ENCODE peak calls at places on chromosomes 13 and 19, in ten cellular contexts. W is fibroblast of lung, E is tibial nerve, K is AG04450, B is fibroblast of mammary gland, G is AG10803, D is HFF-Myc, A is cardiac fibroblast, T is heart left ventricle, S is ovary. Q is an unnamed sample.

GRCh38 chr19:18668252-18668631 is 15.2 kb upstream of the CRTC1 start:
- DNase-seq in B (no peak), S (no peak), E (no peak), W (no peak), D (no peak), T (no peak), K (no peak), G (no peak), A (no peak), Q (no peak)

GRCh38 chr13:95569966-95570365 is 17.4 kb downstream of the CLDN10 start:
- DNase-seq in A (no peak), T (no peak), E (no peak), S (no peak), D (no peak), W (no peak), K (no peak), B (no peak), G (no peak), Q (no peak)

GRCh38 chr13:75364131-75364713 is 117.7 kb downstream of the TBC1D4 start:
- DNase-seq in W (no peak), E (no peak), A (peak), G (no peak), S (no peak), K (no peak), B (no peak), D (no peak), T (no peak), Q (no peak)

GRCh38 chr19:2964874-2965273 is 12.5 kb upstream of the TLE6 start:
- DNase-seq in T (no peak), G (no peak), S (no peak), W (no peak), E (no peak), B (no peak), K (no peak), A (no peak), D (no peak), Q (no peak)

GRCh38 chr13:91346062-91346461 is 1.4 kb upstream of the MIR17HG start:
- DNase-seq in E (no peak), D (no peak), W (no peak), B (no peak), S (no peak), A (no peak), K (no peak), G (no peak), T (no peak), Q (no peak)

GRCh38 chr13:26956532-26957142 is 196.1 kb upstream of the GPR12 start:
- DNase-seq in E (no peak), B (no peak), W (no peak), A (no peak), T (no peak), S (no peak), G (no peak), K (no peak), D (no peak), Q (no peak)

GRCh38 chr19:49421039-49421877 is 2.0 kb downstream of the PTH2 start:
- DNase-seq in A (peak), G (peak), D (no peak), B (peak), T (peak), S (no peak), E (peak), W (peak), K (no peak), Q (no peak)

GRCh38 chr13:18996221-18996620 is 185.4 kb downstream of the TUBA3C start:
- DNase-seq in S (no peak), D (no peak), K (no peak), E (no peak), G (no peak), W (no peak), B (no peak), A (no peak), T (no peak), Q (no peak)

GRCh38 chr19:54577334-54577733 is 3.7 kb downstream of the LILRA2 start:
- DNase-seq in G (no peak), A (no peak), E (no peak), S (no peak), T (no peak), D (no peak), K (no peak), W (no peak), B (no peak), Q (no peak)

GRCh38 chr13:39209731-39210633 is 171.7 kb downstream of the NHLRC3 start:
- DNase-seq in G (no peak), A (peak), S (no peak), K (no peak), E (no peak), B (peak), W (peak), T (no peak), D (no peak), Q (no peak)

GRCh38 chr19:47284324-47284899 is 9.7 kb downstream of the INAFM1 start:
- DNase-seq in K (peak), G (peak), T (no peak), D (peak), A (peak), B (peak), E (peak), S (no peak), W (peak), Q (no peak)

GRCh38 chr19:48780684-48781391 is 25.5 kb downstream of the FGF21 start:
- DNase-seq in B (peak), W (peak), A (peak), K (no peak), T (no peak), E (peak), G (peak), D (no peak), S (no peak), Q (no peak)

GRCh38 chr13:31540316-31540715 is 199.0 kb upstream of the RXFP2 start:
- DNase-seq in G (no peak), K (no peak), W (no peak), S (no peak), E (no peak), T (no peak), D (no peak), B (peak), A (peak), Q (no peak)

GRCh38 chr13:84662503-84662902 is 780.2 kb upstream of the SLITRK1 start:
- DNase-seq in W (no peak), E (no peak), D (no peak), G (no peak), T (no peak), S (no peak), B (no peak), K (no peak), A (no peak), Q (no peak)

GRCh38 chr19:48918801-48919247 is 14.7 kb upstream of the DHDH start:
- DNase-seq in W (no peak), S (no peak), E (no peak), D (no peak), A (no peak), K (no peak), B (no peak), T (no peak), G (no peak), Q (no peak)

GRCh38 chr19:46659151-46660007 is 1.6 kb downstream of the DACT3 start:
- DNase-seq in E (peak), B (no peak), K (no peak), G (peak), A (no peak), T (peak), S (peak), W (no peak), D (no peak), Q (no peak)

GRCh38 chr19:35708391-35708790 is 4.0 kb downstream of the ZBTB32 start:
- DNase-seq in A (no peak), S (no peak), W (no peak), T (no peak), G (no peak), B (no peak), K (no peak), D (no peak), E (no peak), Q (no peak)

GRCh38 chr19:21101511-21102242 is 19.7 kb downstream of the ZNF714 start:
- DNase-seq in W (no peak), K (no peak), A (peak), T (no peak), S (no peak), E (no peak), D (no peak), G (no peak), B (no peak), Q (no peak)

GRCh38 chr19:51735759-51736449 is 12.1 kb upstream of the HAS1 start:
- DNase-seq in K (no peak), W (peak), E (peak), T (peak), D (no peak), G (peak), S (no peak), B (peak), A (peak), Q (no peak)

GRCh38 chr19:50428768-50429463 is 3.8 kb upstream of the MYBPC2 start:
- DNase-seq in W (no peak), S (no peak), A (no peak), G (no peak), D (no peak), E (no peak), T (no peak), B (no peak), K (no peak), Q (no peak)

GRCh38 chr19:50425581-50425980 is 6.8 kb downstream of the SPIB start:
- DNase-seq in D (no peak), G (no peak), B (no peak), A (no peak), S (no peak), T (no peak), W (no peak), E (no peak), K (no peak), Q (no peak)

GRCh38 chr19:50430888-50431342 is 1.8 kb upstream of the MYBPC2 start:
- DNase-seq in S (no peak), K (no peak), T (no peak), W (no peak), A (no peak), E (no peak), B (no peak), D (no peak), G (no peak), Q (no peak)

GRCh38 chr19:50427318-50427925 is 5.3 kb upstream of the MYBPC2 start:
- DNase-seq in K (no peak), T (no peak), W (no peak), E (no peak), D (no peak), B (no peak), G (no peak), S (no peak), A (no peak), Q (no peak)

DNA sequence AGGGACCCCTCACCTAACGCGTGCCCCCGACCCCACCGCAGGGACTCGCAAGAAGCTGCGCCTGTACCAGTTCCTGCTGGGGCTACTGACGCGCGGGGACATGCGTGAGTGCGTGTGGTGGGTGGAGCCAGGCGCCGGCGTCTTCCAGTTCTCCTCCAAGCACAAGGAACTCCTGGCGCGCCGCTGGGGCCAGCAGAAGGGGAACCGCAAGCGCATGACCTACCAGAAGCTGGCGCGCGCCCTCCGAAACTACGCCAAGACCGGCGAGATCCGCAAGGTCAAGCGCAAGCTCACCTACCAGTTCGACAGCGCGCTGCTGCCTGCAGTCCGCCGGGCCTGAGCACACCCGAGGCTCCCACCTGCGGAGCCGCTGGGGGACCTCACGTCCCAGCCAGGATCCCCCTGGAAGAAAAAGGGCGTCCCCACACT is 4.7 kb upstream of the MYBPC2 start:
- DNase-seq in E (peak), K (peak), A (peak), T (peak), B (peak), S (peak), D (peak), W (peak), G (peak), Q (no peak)
- H3K4me3 ChIP-seq in E (peak), K (peak), A (peak), T (peak), B (peak), S (no peak), D (peak), W (peak), G (peak), Q (peak)

GRCh38 chr13:80336335-80336734 is 4.6 kb downstream of the SPRY2 start:
- DNase-seq in S (no peak), B (peak), T (no peak), D (no peak), K (no peak), G (peak), W (peak), A (peak), E (no peak), Q (no peak)

GRCh38 chr13:80337011-80337688 is 3.8 kb downstream of the SPRY2 start:
- DNase-seq in S (no peak), K (no peak), G (no peak), A (peak), E (no peak), W (peak), D (no peak), B (peak), T (no peak), Q (no peak)

GRCh38 chr13:80337706-80338105 is 3.2 kb downstream of the SPRY2 start:
- DNase-seq in T (no peak), W (peak), D (no peak), A (peak), K (no peak), B (peak), G (no peak), E (no peak), S (no peak), Q (no peak)

GRCh38 chr13:80338781-80339577 is 1.9 kb downstream of the SPRY2 start:
- DNase-seq in D (no peak), S (peak), B (peak), W (peak), G (peak), K (peak), T (peak), A (peak), E (peak), Q (peak)

GRCh38 chr13:80334582-80335260 is 6.2 kb downstream of the SPRY2 start:
- DNase-seq in A (peak), G (no peak), T (no peak), K (no peak), D (no peak), E (no peak), S (no peak), B (peak), W (peak), Q (no peak)
- TF ChIP-seq CTCF in A (peak), G (peak), T (no peak), K (no peak), D (no peak), E (peak), S (no peak), B (no peak), W (no peak), Q (no peak)

DNA sequence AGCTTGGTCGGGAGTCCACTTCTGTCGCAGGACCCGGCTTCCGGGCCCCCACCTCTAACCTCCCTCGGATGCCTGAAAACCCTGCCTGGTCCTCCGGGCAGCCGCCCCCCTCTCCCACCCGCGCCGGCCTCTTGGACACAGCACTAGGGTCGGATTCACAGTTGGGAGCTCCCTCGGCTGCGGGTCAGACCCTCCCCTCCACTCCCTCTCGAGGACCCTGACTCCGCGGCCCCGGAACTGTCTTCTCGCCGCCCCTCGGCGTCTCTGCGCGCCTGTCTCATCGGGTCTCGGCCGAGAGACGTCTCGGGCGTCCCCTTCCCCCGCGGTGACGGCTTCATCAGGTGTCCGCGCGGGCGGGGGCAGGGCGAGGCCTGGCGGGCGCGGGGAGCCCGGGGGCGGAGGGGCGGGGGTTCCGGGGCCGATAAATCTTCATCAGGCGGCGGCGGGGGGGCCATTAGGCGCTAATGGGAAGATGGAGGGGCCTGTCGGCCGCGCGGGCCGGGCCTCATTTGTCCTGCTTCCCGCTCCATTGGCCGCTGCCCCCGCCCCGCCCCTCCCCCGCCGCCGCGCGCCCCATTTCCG is 11.7 kb upstream of the ERFL start:
- DNase-seq in T (peak), E (no peak), D (no peak), G (no peak), A (no peak), W (no peak), S (no peak), B (no peak), K (no peak), Q (no peak)
- H3K4me3 ChIP-seq in T (peak), E (peak), D (peak), G (peak), A (peak), W (peak), S (peak), B (peak), K (peak), Q (peak)

GRCh38 chr19:7903244-7904073 is at the start of gene MAP2K7:
- DNase-seq in A (peak), W (peak), G (peak), K (peak), S (peak), D (peak), T (peak), B (peak), E (peak), Q (peak)
- TF ChIP-seq CTCF in A (peak), W (peak), G (peak), K (peak), S (peak), D (peak), T (peak), B (peak), E (peak), Q (peak)

GRCh38 chr13:104750377-104750776 is 1684.2 kb upstream of the SLC10A2 start:
- DNase-seq in B (no peak), S (no peak), E (no peak), K (no peak), T (no peak), A (peak), G (no peak), W (no peak), D (no peak), Q (no peak)
- H3K4me3 ChIP-seq in B (no peak), S (no peak), E (no peak), K (no peak), T (no peak), A (no peak), G (no peak), W (no peak), D (no peak), Q (no peak)

GRCh38 chr13:112575680-112576079 is 12.3 kb downstream of the TUBGCP3 start:
- DNase-seq in G (peak), T (no peak), A (no peak), B (peak), K (no peak), W (peak), E (no peak), D (peak), S (no peak), Q (no peak)
- TF ChIP-seq CTCF in G (peak), T (no peak), A (no peak), B (no peak), K (no peak), W (no peak), E (no peak), D (peak), S (no peak), Q (peak)

GRCh38 chr13:110308377-110309158 is 1.5 kb downstream of the COL4A2 start:
- DNase-seq in K (no peak), B (peak), W (peak), D (no peak), A (peak), G (peak), E (peak), T (peak), S (peak), Q (no peak)

GRCh38 chr13:110307697-110308376 is 753 bp downstream of the COL4A2 start:
- DNase-seq in D (no peak), G (peak), T (peak), E (no peak), A (no peak), K (no peak), W (peak), S (peak), B (no peak), Q (no peak)

GRCh38 chr13:110309661-110310524 is 2.8 kb downstream of the COL4A2 start:
- DNase-seq in W (no peak), E (no peak), G (no peak), A (peak), T (no peak), D (no peak), S (no peak), B (no peak), K (no peak), Q (no peak)

GRCh38 chr13:110310541-110311491 is 3.7 kb downstream of the COL4A2 start:
- DNase-seq in S (no peak), K (no peak), G (no peak), D (no peak), B (no peak), W (no peak), E (no peak), A (no peak), T (peak), Q (no peak)

GRCh38 chr13:110309159-110309476 is 2.0 kb downstream of the COL4A2 start:
- DNase-seq in T (peak), D (no peak), B (no peak), A (peak), W (no peak), K (no peak), G (no peak), E (no peak), S (no peak), Q (no peak)
- H3K4me3 ChIP-seq in T (peak), D (peak), B (peak), A (peak), W (peak), K (peak), G (peak), E (peak), S (peak), Q (peak)